ENCODE peak calls at places on chromosomes 7 and 10, in six cellular contexts. One of them, this sample, is unnamed.
A peak's percentile ranks its signal among the peaks of the same experiment; 100 is the strongest.

GRCh38 chr7:116432517-116432916 is 67.0 kb upstream of the CAV2 start:
- DNase-seq in stimulated activated CD8-positive, alpha-beta memory T cell treated with anti-CD3 and anti-CD28 coated beads, Interleukin-15, amount 100 ng/mL, for 24 hours: no peak
- DNase-seq in WTC11: no peak
- DNase-seq in dorsolateral prefrontal cortex: no peak
- DNase-seq in CMK: no peak
- DNase-seq in HuH-7: no peak
- DNase-seq in this sample: no peak

GRCh38 chr10:101995451-101996063 is 60.4 kb downstream of the ARMH3 start:
- DNase-seq in stimulated activated CD8-positive, alpha-beta memory T cell treated with anti-CD3 and anti-CD28 coated beads, Interleukin-15, amount 100 ng/mL, for 24 hours: no peak
- DNase-seq in WTC11: no peak
- DNase-seq in dorsolateral prefrontal cortex: no peak
- DNase-seq in CMK: no peak
- DNase-seq in HuH-7: no peak
- DNase-seq in this sample: peak; percentile 74

GRCh38 chr10:73306171-73306708 is 52.4 kb downstream of the CFAP70 start:
- DNase-seq in stimulated activated CD8-positive, alpha-beta memory T cell treated with anti-CD3 and anti-CD28 coated beads, Interleukin-15, amount 100 ng/mL, for 24 hours: no peak
- DNase-seq in WTC11: no peak
- DNase-seq in dorsolateral prefrontal cortex: no peak
- DNase-seq in CMK: no peak
- DNase-seq in HuH-7: no peak
- DNase-seq in this sample: no peak

GRCh38 chr7:123647106-123647730 is 8.4 kb upstream of the LMOD2 start:
- DNase-seq in stimulated activated CD8-positive, alpha-beta memory T cell treated with anti-CD3 and anti-CD28 coated beads, Interleukin-15, amount 100 ng/mL, for 24 hours: no peak
- DNase-seq in WTC11: no peak
- DNase-seq in dorsolateral prefrontal cortex: no peak
- DNase-seq in CMK: no peak
- DNase-seq in HuH-7: no peak
- DNase-seq in this sample: no peak

GRCh38 chr7:106460792-106461254 is 176.0 kb upstream of the NAMPT start:
- DNase-seq in stimulated activated CD8-positive, alpha-beta memory T cell treated with anti-CD3 and anti-CD28 coated beads, Interleukin-15, amount 100 ng/mL, for 24 hours: no peak
- DNase-seq in WTC11: no peak
- DNase-seq in dorsolateral prefrontal cortex: no peak
- DNase-seq in CMK: no peak
- DNase-seq in HuH-7: no peak
- DNase-seq in this sample: no peak

GRCh38 chr10:62492012-62492869 is 118.1 kb downstream of the ZNF365 start:
- DNase-seq in stimulated activated CD8-positive, alpha-beta memory T cell treated with anti-CD3 and anti-CD28 coated beads, Interleukin-15, amount 100 ng/mL, for 24 hours: no peak
- DNase-seq in WTC11: no peak
- DNase-seq in dorsolateral prefrontal cortex: no peak
- DNase-seq in CMK: no peak
- DNase-seq in HuH-7: no peak
- DNase-seq in this sample: no peak

GRCh38 chr7:94015538-94015937 is 11.4 kb upstream of the BET1 start:
- DNase-seq in stimulated activated CD8-positive, alpha-beta memory T cell treated with anti-CD3 and anti-CD28 coated beads, Interleukin-15, amount 100 ng/mL, for 24 hours: no peak
- DNase-seq in WTC11: no peak
- DNase-seq in dorsolateral prefrontal cortex: no peak
- DNase-seq in CMK: no peak
- DNase-seq in HuH-7: no peak
- DNase-seq in this sample: no peak

GRCh38 chr10:125146791-125147604 is 13.4 kb downstream of the CTBP2 start:
- DNase-seq in stimulated activated CD8-positive, alpha-beta memory T cell treated with anti-CD3 and anti-CD28 coated beads, Interleukin-15, amount 100 ng/mL, for 24 hours: no peak
- DNase-seq in WTC11: no peak
- DNase-seq in dorsolateral prefrontal cortex: no peak
- DNase-seq in CMK: no peak
- DNase-seq in HuH-7: no peak
- DNase-seq in this sample: peak; percentile 61

GRCh38 chr10:53479365-53479764 is 706.8 kb upstream of the MBL2 start:
- DNase-seq in stimulated activated CD8-positive, alpha-beta memory T cell treated with anti-CD3 and anti-CD28 coated beads, Interleukin-15, amount 100 ng/mL, for 24 hours: no peak
- DNase-seq in WTC11: no peak
- DNase-seq in dorsolateral prefrontal cortex: no peak
- DNase-seq in CMK: no peak
- DNase-seq in HuH-7: no peak
- DNase-seq in this sample: no peak

GRCh38 chr7:13920053-13920697 is 69.3 kb downstream of the ETV1 start:
- DNase-seq in stimulated activated CD8-positive, alpha-beta memory T cell treated with anti-CD3 and anti-CD28 coated beads, Interleukin-15, amount 100 ng/mL, for 24 hours: no peak
- DNase-seq in WTC11: no peak
- DNase-seq in dorsolateral prefrontal cortex: no peak
- DNase-seq in CMK: no peak
- DNase-seq in HuH-7: peak; percentile 63
- DNase-seq in this sample: peak; percentile 100

GRCh38 chr7:43872401-43873165 is 3.3 kb upstream of the MRPS24 start:
- DNase-seq in stimulated activated CD8-positive, alpha-beta memory T cell treated with anti-CD3 and anti-CD28 coated beads, Interleukin-15, amount 100 ng/mL, for 24 hours: no peak
- DNase-seq in WTC11: no peak
- DNase-seq in dorsolateral prefrontal cortex: no peak
- DNase-seq in CMK: no peak
- DNase-seq in HuH-7: no peak
- DNase-seq in this sample: peak; percentile 92

GRCh38 chr10:50982989-50983388 is 91.3 kb upstream of the PRKG1 start:
- DNase-seq in stimulated activated CD8-positive, alpha-beta memory T cell treated with anti-CD3 and anti-CD28 coated beads, Interleukin-15, amount 100 ng/mL, for 24 hours: no peak
- DNase-seq in WTC11: no peak
- DNase-seq in dorsolateral prefrontal cortex: no peak
- DNase-seq in CMK: no peak
- DNase-seq in HuH-7: no peak
- DNase-seq in this sample: no peak

GRCh38 chr10:239109-239508 is 103.9 kb downstream of the ZMYND11 start:
- DNase-seq in stimulated activated CD8-positive, alpha-beta memory T cell treated with anti-CD3 and anti-CD28 coated beads, Interleukin-15, amount 100 ng/mL, for 24 hours: no peak
- DNase-seq in WTC11: no peak
- DNase-seq in dorsolateral prefrontal cortex: no peak
- DNase-seq in CMK: no peak
- DNase-seq in HuH-7: no peak
- DNase-seq in this sample: peak; percentile 34

GRCh38 chr10:118958984-118959916 is 70.3 kb upstream of the NANOS1 start:
- DNase-seq in stimulated activated CD8-positive, alpha-beta memory T cell treated with anti-CD3 and anti-CD28 coated beads, Interleukin-15, amount 100 ng/mL, for 24 hours: no peak
- DNase-seq in WTC11: no peak
- DNase-seq in dorsolateral prefrontal cortex: no peak
- DNase-seq in CMK: no peak
- DNase-seq in HuH-7: no peak
- DNase-seq in this sample: peak; percentile 81

GRCh38 chr7:11748884-11749283 is 83.1 kb downstream of the THSD7A start:
- DNase-seq in stimulated activated CD8-positive, alpha-beta memory T cell treated with anti-CD3 and anti-CD28 coated beads, Interleukin-15, amount 100 ng/mL, for 24 hours: no peak
- DNase-seq in WTC11: no peak
- DNase-seq in dorsolateral prefrontal cortex: no peak
- DNase-seq in CMK: no peak
- DNase-seq in HuH-7: no peak
- DNase-seq in this sample: no peak

This sample was measured in HCEC 1CT.